ENCODE peak calls at places on chromosome 3, in eight cellular contexts. One of them, this sample, is unnamed.

GRCh38 chr3:53260286-53260785 is 4.5 kb upstream of the TKT start:
- DNase-seq in lower leg skin: no peak
- DNase-seq in EL: no peak
- DNase-seq in head of caudate nucleus: no peak
- DNase-seq in NAMALWA: no peak
- DNase-seq in T-helper 9 cell: no peak
- DNase-seq in left cardiac atrium: no peak
- DNase-seq in hippocampal formation: no peak
- DNase-seq in this sample: no peak

GRCh38 chr3:67357610-67358458 is 296.6 kb downstream of the SUCLG2 start:
- DNase-seq in lower leg skin: no peak
- DNase-seq in EL: peak; percentile 38
- DNase-seq in head of caudate nucleus: no peak
- DNase-seq in NAMALWA: peak; percentile 24
- DNase-seq in T-helper 9 cell: no peak
- DNase-seq in left cardiac atrium: no peak
- DNase-seq in hippocampal formation: no peak
- DNase-seq in this sample: peak; percentile 4

GRCh38 chr3:174440350-174440716 is 418.8 kb upstream of the NAALADL2 start:
- DNase-seq in lower leg skin: no peak
- DNase-seq in EL: no peak
- DNase-seq in head of caudate nucleus: peak; percentile 33
- DNase-seq in NAMALWA: peak; percentile 11
- DNase-seq in T-helper 9 cell: no peak
- DNase-seq in left cardiac atrium: peak; percentile 40
- DNase-seq in hippocampal formation: peak; percentile 4
- DNase-seq in this sample: peak; percentile 65

GRCh38 chr3:126018545-126018944 is 49.6 kb downstream of the ROPN1B start:
- DNase-seq in lower leg skin: no peak
- DNase-seq in EL: no peak
- DNase-seq in head of caudate nucleus: no peak
- DNase-seq in NAMALWA: no peak
- DNase-seq in T-helper 9 cell: no peak
- DNase-seq in left cardiac atrium: no peak
- DNase-seq in hippocampal formation: no peak
- DNase-seq in this sample: no peak

GRCh38 chr3:102124301-102125158 is 275.2 kb downstream of the NFKBIZ start:
- DNase-seq in lower leg skin: no peak
- DNase-seq in EL: peak; percentile 19
- DNase-seq in head of caudate nucleus: no peak
- DNase-seq in NAMALWA: no peak
- DNase-seq in T-helper 9 cell: no peak
- DNase-seq in left cardiac atrium: no peak
- DNase-seq in hippocampal formation: no peak
- DNase-seq in this sample: no peak

GRCh38 chr3:160472344-160472743 is 22.8 kb upstream of the TRIM59 start:
- DNase-seq in lower leg skin: no peak
- DNase-seq in EL: no peak
- DNase-seq in head of caudate nucleus: no peak
- DNase-seq in NAMALWA: no peak
- DNase-seq in T-helper 9 cell: no peak
- DNase-seq in left cardiac atrium: no peak
- DNase-seq in hippocampal formation: no peak
- DNase-seq in this sample: no peak

GRCh38 chr3:36380171-36381031 is at the start of gene STAC:
- DNase-seq in lower leg skin: peak; percentile 85
- DNase-seq in EL: peak; percentile 66
- DNase-seq in head of caudate nucleus: no peak
- DNase-seq in NAMALWA: no peak
- DNase-seq in T-helper 9 cell: no peak
- DNase-seq in left cardiac atrium: no peak
- DNase-seq in hippocampal formation: no peak
- DNase-seq in this sample: no peak

GRCh38 chr3:173920386-173920785 is 522.8 kb downstream of the NLGN1 start:
- DNase-seq in lower leg skin: no peak
- DNase-seq in EL: peak; percentile 26
- DNase-seq in head of caudate nucleus: no peak
- DNase-seq in NAMALWA: no peak
- DNase-seq in T-helper 9 cell: no peak
- DNase-seq in left cardiac atrium: no peak
- DNase-seq in hippocampal formation: no peak
- DNase-seq in this sample: no peak

GRCh38 chr3:58452176-58452575 is 18.5 kb upstream of the PDHB start:
- DNase-seq in lower leg skin: no peak
- DNase-seq in EL: no peak
- DNase-seq in head of caudate nucleus: no peak
- DNase-seq in NAMALWA: no peak
- DNase-seq in T-helper 9 cell: no peak
- DNase-seq in left cardiac atrium: no peak
- DNase-seq in hippocampal formation: no peak
- DNase-seq in this sample: no peak

GRCh38 chr3:186782542-186783069 is 771 bp upstream of the EIF4A2 start:
- DNase-seq in lower leg skin: no peak
- DNase-seq in EL: no peak
- DNase-seq in head of caudate nucleus: no peak
- DNase-seq in NAMALWA: peak; percentile 61
- DNase-seq in T-helper 9 cell: no peak
- DNase-seq in left cardiac atrium: no peak
- DNase-seq in hippocampal formation: no peak
- DNase-seq in this sample: no peak